ENCODE peak calls at places on chromosomes 13 and 19, in four cellular contexts. E, X, C and I are unnamed samples.

GRCh38 chr13:40433577-40433976 is 232.9 kb downstream of the FOXO1 start:
- DNase-seq in E (no peak), X (no peak), C (no peak), I (no peak)

GRCh38 chr19:33271246-33272021 is 30.9 kb downstream of the CEBPA start:
- DNase-seq in E (no peak), X (no peak), C (no peak), I (no peak)

GRCh38 chr13:37208052-37208451 is 102.6 kb upstream of the CSNK1A1L start:
- DNase-seq in E (no peak), X (no peak), C (no peak), I (no peak)

GRCh38 chr13:51221674-51222509 is at the start of gene FAM124A:
- DNase-seq in E (peak; percentile 73), X (peak; percentile 90), C (peak; percentile 45), I (no peak)

GRCh38 chr19:47699360-47699917 is 13.8 kb upstream of the EHD2 start:
- DNase-seq in E (peak; percentile 92), X (peak; percentile 96), C (peak; percentile 43), I (no peak)

GRCh38 chr19:58409010-58409790 is 751 bp downstream of the ZNF584 start:
- DNase-seq in E (peak; percentile 65), X (peak; percentile 64), C (peak; percentile 56), I (no peak)

GRCh38 chr13:27960362-27961226 is 8.5 kb downstream of the CDX2 start:
- DNase-seq in E (peak; percentile 95), X (peak; percentile 89), C (peak; percentile 78), I (peak; percentile 19)

GRCh38 chr13:23899555-23899954 is 2.3 kb upstream of the C1QTNF9B start:
- DNase-seq in E (no peak), X (no peak), C (peak; percentile 70), I (peak; percentile 37)

GRCh38 chr19:21434967-21435544 is 38.1 kb downstream of the ZNF493 start:
- DNase-seq in E (no peak), X (no peak), C (no peak), I (no peak)

GRCh38 chr19:18155095-18156087 is 2.4 kb downstream of the PIK3R2 start:
- DNase-seq in E (no peak), X (no peak), C (no peak), I (no peak)

GRCh38 chr13:34410653-34411052 is 531.4 kb upstream of the NBEA start:
- DNase-seq in E (no peak), X (no peak), C (no peak), I (no peak)

GRCh38 chr13:79405501-79405830 is 589 bp downstream of the RBM26 start:
- DNase-seq in E (no peak), X (no peak), C (no peak), I (no peak)

GRCh38 chr13:45448965-45449559 is 15.7 kb upstream of the COG3 start:
- DNase-seq in E (no peak), X (no peak), C (no peak), I (no peak)

GRCh38 chr19:2120821-2121220 is 24.1 kb downstream of the IZUMO4 start:
- DNase-seq in E (no peak), X (no peak), C (no peak), I (no peak)
- H3K36me3 ChIP-seq in E (peaks cover 85% of the 10 kb centered on the region), X (peaks cover 49% of the 10 kb centered on the region), C (peaks cover 7% of the 10 kb centered on the region), I (peaks cover 59% of the 10 kb centered on the region)

GRCh38 chr19:2964874-2965273 is 12.5 kb upstream of the TLE6 start:
- DNase-seq in E (no peak), X (no peak), C (no peak), I (no peak)
- H3K36me3 ChIP-seq in E (no peaks in the 10 kb centered on the region), X (no peaks in the 10 kb centered on the region), C (no peaks in the 10 kb centered on the region), I (no peaks in the 10 kb centered on the region)

GRCh38 chr19:10562609-10563008 is 3.2 kb downstream of the KRI1 start:
- DNase-seq in E (no peak), X (no peak), C (no peak), I (no peak)
- H3K36me3 ChIP-seq in E (peaks cover 36% of the 10 kb centered on the region), X (peaks cover 14% of the 10 kb centered on the region), C (peaks cover 27% of the 10 kb centered on the region), I (peaks cover 27% of the 10 kb centered on the region)

GRCh38 chr19:10677796-10678195 is 23.4 kb upstream of the QTRT1 start:
- DNase-seq in E (no peak), X (no peak), C (no peak), I (no peak)

GRCh38 chr19:10681658-10682057 is 19.6 kb upstream of the QTRT1 start:
- DNase-seq in E (no peak), X (no peak), C (no peak), I (no peak)

GRCh38 chr19:10679743-10680142 is 21.5 kb upstream of the QTRT1 start:
- DNase-seq in E (no peak), X (no peak), C (no peak), I (no peak)

GRCh38 chr19:10680545-10681135 is 20.6 kb upstream of the QTRT1 start:
- DNase-seq in E (no peak), X (no peak), C (no peak), I (no peak)

DNA sequence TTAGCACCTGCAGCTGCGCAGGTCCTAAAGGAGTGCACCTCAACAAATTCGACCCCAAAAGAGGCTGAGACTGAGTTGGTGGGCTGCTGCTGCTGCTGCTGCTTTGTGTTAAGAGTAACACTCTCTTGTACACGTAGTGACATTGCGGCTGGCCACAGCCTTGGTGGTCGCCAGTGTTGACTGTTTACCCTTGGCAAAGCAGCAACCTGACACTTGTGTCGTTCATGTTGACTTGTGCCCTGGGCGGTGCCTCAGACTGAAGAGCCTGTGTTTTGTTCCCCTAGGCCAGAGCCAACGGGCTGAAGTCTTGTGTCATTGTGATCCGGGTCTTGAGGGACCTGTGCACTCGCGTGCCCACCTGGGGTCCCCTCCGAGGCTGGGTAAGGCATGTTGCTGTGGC is 22.4 kb upstream of the QTRT1 start:
- DNase-seq in E (no peak), X (no peak), C (no peak), I (no peak)
- H3K36me3 ChIP-seq in E (peaks cover 94% of the 10 kb centered on the region), X (peaks cover 79% of the 10 kb centered on the region), C (peaks cover 85% of the 10 kb centered on the region), I (peaks cover 64% of the 10 kb centered on the region)

DNA sequence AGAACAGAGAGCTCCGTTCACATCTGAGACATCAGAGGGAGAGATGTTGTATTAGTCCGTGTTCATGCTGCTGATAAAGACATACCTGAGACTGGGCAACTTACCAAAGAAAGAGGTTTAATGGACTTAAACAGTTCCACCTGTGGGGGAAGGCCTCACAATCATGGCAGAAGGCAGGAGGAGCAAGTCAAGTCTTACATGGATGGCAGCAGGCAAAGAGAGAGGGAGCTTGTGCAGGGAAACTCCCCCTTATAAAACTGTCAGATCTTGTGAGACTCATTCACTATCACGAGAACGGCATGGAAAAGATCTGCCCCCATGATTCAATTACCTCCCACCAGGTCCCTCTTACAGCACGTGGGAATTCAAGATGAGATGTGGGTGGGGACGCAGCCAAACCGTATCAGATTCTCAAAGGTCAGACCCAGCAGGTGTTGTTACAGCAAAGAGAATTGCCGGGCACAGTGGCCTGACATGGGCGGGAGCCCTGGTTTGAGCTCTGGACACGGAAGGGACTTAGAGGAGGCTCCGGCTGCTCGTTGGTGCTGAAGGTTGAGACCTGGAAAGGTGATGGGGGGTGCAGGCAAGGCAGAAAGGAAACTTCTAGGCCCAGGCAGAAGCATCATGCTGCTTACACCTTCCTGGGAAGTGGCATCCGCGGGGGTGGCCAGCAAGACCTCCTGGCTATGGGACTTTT is 33.1 kb downstream of the PEX11G start:
- DNase-seq in E (no peak), X (no peak), C (no peak), I (no peak)
- H3K36me3 ChIP-seq in E (peaks cover 64% of the 10 kb centered on the region), X (peaks cover 13% of the 10 kb centered on the region), C (peaks cover 54% of the 10 kb centered on the region), I (peaks cover 48% of the 10 kb centered on the region)

DNA sequence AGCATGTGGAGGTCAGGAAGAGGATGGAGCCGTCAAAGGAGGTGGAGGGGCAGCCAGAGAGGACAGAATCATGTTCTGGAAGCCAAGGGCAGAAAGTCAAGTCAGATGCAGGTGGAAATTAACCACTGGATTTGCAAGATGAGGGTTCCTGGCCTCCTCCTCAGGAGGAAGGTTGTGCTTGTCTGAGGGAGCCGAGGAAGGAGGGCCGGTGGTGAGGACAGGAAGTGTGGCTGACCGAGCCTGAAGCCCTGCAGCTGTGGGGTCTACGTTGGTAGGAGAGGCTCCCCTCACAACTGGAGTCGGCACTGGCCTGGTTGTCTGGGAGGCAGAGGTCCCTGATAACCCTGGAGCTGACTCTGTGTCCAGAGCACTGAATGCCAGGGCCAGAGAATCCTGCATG is 15.4 kb upstream of the DHDH start:
- DNase-seq in E (no peak), X (no peak), C (no peak), I (no peak)
- H3K36me3 ChIP-seq in E (peaks cover 40% of the 10 kb centered on the region), X (peaks cover 23% of the 10 kb centered on the region), C (no peaks in the 10 kb centered on the region), I (peaks cover 33% of the 10 kb centered on the region)

GRCh38 chr13:95641291-95641811 is 3.2 kb downstream of the DZIP1 start:
- DNase-seq in E (peak; percentile 74), X (no peak), C (no peak), I (no peak)
- H3K36me3 ChIP-seq in E (peaks cover 33% of the 10 kb centered on the region), X (peaks cover 4% of the 10 kb centered on the region), C (no peaks in the 10 kb centered on the region), I (no peaks in the 10 kb centered on the region)

GRCh38 chr19:49793561-49793840 is 19.6 kb downstream of the FUZ start:
- DNase-seq in E (no peak), X (no peak), C (peak; percentile 77), I (peak; percentile 31)
- H3K36me3 ChIP-seq in E (peaks cover 46% of the 10 kb centered on the region), X (peaks cover 17% of the 10 kb centered on the region), C (peaks cover 40% of the 10 kb centered on the region), I (peaks cover 37% of the 10 kb centered on the region)